ENCODE peak calls at places on chromosome 1, in seven cellular contexts. P is AG08396; J is renal cortical epithelial cell; S is caudate nucleus; H is stimulated activated CD4-positive, alpha-beta T cell treated with anti-CD3 and anti-CD28 coated beads, Interleukin-1b, Interleukin-23, amount 100 ng/mL, for 4 hours; E is RWPE1; K is occipital lobe. F is an unnamed sample.

GRCh38 chr1:182170941-182171461 is 109.5 kb upstream of the ZNF648 start:
- DNase-seq in P (no peak), J (peak), S (no peak), H (no peak), E (no peak), K (no peak), F (no peak)

GRCh38 chr1:221740941-221741363 is 937 bp downstream of the DUSP10 start:
- DNase-seq in P (no peak), J (peak), S (no peak), H (no peak), E (peak), K (no peak), F (no peak)

GRCh38 chr1:221335161-221336101 is 406.5 kb downstream of the DUSP10 start:
- DNase-seq in P (peak), J (peak), S (peak), H (no peak), E (no peak), K (peak), F (peak)

GRCh38 chr1:9737716-9738115 is 86.0 kb downstream of the CLSTN1 start:
- DNase-seq in P (no peak), J (no peak), S (no peak), H (no peak), E (no peak), K (no peak), F (no peak)

GRCh38 chr1:110152133-110152785 is 2.0 kb downstream of the SLC6A17 start:
- DNase-seq in P (peak), J (peak), S (no peak), H (no peak), E (peak), K (peak), F (no peak)

GRCh38 chr1:175673236-175674150 is 69.9 kb downstream of the TNR start:
- DNase-seq in P (no peak), J (peak), S (no peak), H (no peak), E (peak), K (no peak), F (peak)

GRCh38 chr1:5753431-5754078 is 238.7 kb downstream of the NPHP4 start:
- DNase-seq in P (no peak), J (no peak), S (no peak), H (no peak), E (no peak), K (no peak), F (no peak)

GRCh38 chr1:234558186-234558836 is 51.7 kb downstream of the IRF2BP2 start:
- DNase-seq in P (no peak), J (no peak), S (no peak), H (no peak), E (no peak), K (no peak), F (no peak)

GRCh38 chr1:30329802-30330557 is 393.4 kb downstream of the MATN1 start:
- DNase-seq in P (no peak), J (no peak), S (no peak), H (no peak), E (no peak), K (no peak), F (no peak)

GRCh38 chr1:78490861-78491310 is at the start of gene PTGFR:
- DNase-seq in P (peak), J (no peak), S (no peak), H (no peak), E (peak), K (no peak), F (peak)

GRCh38 chr1:205492201-205492667 is 12.2 kb upstream of the CDK18 start:
- DNase-seq in P (no peak), J (peak), S (no peak), H (no peak), E (peak), K (no peak), F (no peak)

GRCh38 chr1:55716610-55717009 is 501.4 kb upstream of the USP24 start:
- DNase-seq in P (no peak), J (no peak), S (no peak), H (no peak), E (no peak), K (no peak), F (peak)

GRCh38 chr1:20380616-20381035 is 90.0 kb downstream of the VWA5B1 start:
- DNase-seq in P (peak), J (peak), S (no peak), H (no peak), E (peak), K (no peak), F (peak)

GRCh38 chr1:44256762-44257554 is 43.7 kb downstream of the DMAP1 start:
- DNase-seq in P (no peak), J (no peak), S (no peak), H (no peak), E (no peak), K (no peak), F (no peak)